ENCODE peak calls at places on chromosome 1, in eight cellular contexts. One of them, this sample, is unnamed.
A peak's percentile ranks its signal among the peaks of the same experiment; 100 is the strongest.

GRCh38 chr1:156410740-156411139 is 41.7 kb downstream of the RHBG start:
- DNase-seq in A673: no peak
- DNase-seq in NCI-H510A treated with DMSO at 0.1 percent for 48 hours: no peak
- DNase-seq in activated CD4-positive, alpha-beta T cell treated with anti-CD3 and anti-CD28 coated beads, Interleukin-2, amount 10 ng/mL, durations not matched to agents 7 days and 5 days: no peak
- DNase-seq in KBM-7: no peak
- DNase-seq in activated naive CD4-positive, alpha-beta T cell: no peak
- DNase-seq in globus pallidus: peak; percentile 32
- DNase-seq in stimulated activated CD4-positive, alpha-beta T cell treated with anti-CD3 and anti-CD28 coated beads, Interleukin-15, amount 100 ng/mL, for 1 hour: no peak
- DNase-seq in this sample: no peak

GRCh38 chr1:212162635-212163034 is 122.6 kb upstream of the PPP2R5A start:
- DNase-seq in stimulated activated CD4-positive, alpha-beta T cell treated with anti-CD3 and anti-CD28 coated beads, Interleukin-15, amount 100 ng/mL, for 1 hour: no peak
- DNase-seq in activated naive CD4-positive, alpha-beta T cell: no peak
- DNase-seq in globus pallidus: no peak
- DNase-seq in NCI-H510A treated with DMSO at 0.1 percent for 48 hours: peak; percentile 8
- DNase-seq in KBM-7: peak; percentile 60
- DNase-seq in activated CD4-positive, alpha-beta T cell treated with anti-CD3 and anti-CD28 coated beads, Interleukin-2, amount 10 ng/mL, durations not matched to agents 7 days and 5 days: peak; percentile 37
- DNase-seq in A673: no peak
- DNase-seq in this sample: no peak

GRCh38 chr1:81111818-81112217 is 688.9 kb upstream of the ADGRL2 start:
- DNase-seq in activated CD4-positive, alpha-beta T cell treated with anti-CD3 and anti-CD28 coated beads, Interleukin-2, amount 10 ng/mL, durations not matched to agents 7 days and 5 days: no peak
- DNase-seq in A673: no peak
- DNase-seq in NCI-H510A treated with DMSO at 0.1 percent for 48 hours: no peak
- DNase-seq in activated naive CD4-positive, alpha-beta T cell: no peak
- DNase-seq in globus pallidus: no peak
- DNase-seq in stimulated activated CD4-positive, alpha-beta T cell treated with anti-CD3 and anti-CD28 coated beads, Interleukin-15, amount 100 ng/mL, for 1 hour: no peak
- DNase-seq in KBM-7: no peak
- DNase-seq in this sample: no peak

GRCh38 chr1:246107516-246108277 is 399.4 kb downstream of the SMYD3 start:
- DNase-seq in A673: peak; percentile 83
- DNase-seq in globus pallidus: no peak
- DNase-seq in activated CD4-positive, alpha-beta T cell treated with anti-CD3 and anti-CD28 coated beads, Interleukin-2, amount 10 ng/mL, durations not matched to agents 7 days and 5 days: no peak
- DNase-seq in KBM-7: no peak
- DNase-seq in NCI-H510A treated with DMSO at 0.1 percent for 48 hours: no peak
- DNase-seq in stimulated activated CD4-positive, alpha-beta T cell treated with anti-CD3 and anti-CD28 coated beads, Interleukin-15, amount 100 ng/mL, for 1 hour: no peak
- DNase-seq in activated naive CD4-positive, alpha-beta T cell: no peak
- DNase-seq in this sample: no peak

GRCh38 chr1:45452503-45452902 is 38.5 kb downstream of the TESK2 start:
- DNase-seq in globus pallidus: no peak
- DNase-seq in activated CD4-positive, alpha-beta T cell treated with anti-CD3 and anti-CD28 coated beads, Interleukin-2, amount 10 ng/mL, durations not matched to agents 7 days and 5 days: no peak
- DNase-seq in NCI-H510A treated with DMSO at 0.1 percent for 48 hours: no peak
- DNase-seq in stimulated activated CD4-positive, alpha-beta T cell treated with anti-CD3 and anti-CD28 coated beads, Interleukin-15, amount 100 ng/mL, for 1 hour: no peak
- DNase-seq in activated naive CD4-positive, alpha-beta T cell: no peak
- DNase-seq in KBM-7: no peak
- DNase-seq in A673: no peak
- DNase-seq in this sample: no peak

GRCh38 chr1:84862810-84863251 is 30.2 kb downstream of the LPAR3 start:
- DNase-seq in KBM-7: no peak
- DNase-seq in activated naive CD4-positive, alpha-beta T cell: no peak
- DNase-seq in activated CD4-positive, alpha-beta T cell treated with anti-CD3 and anti-CD28 coated beads, Interleukin-2, amount 10 ng/mL, durations not matched to agents 7 days and 5 days: peak; percentile 82
- DNase-seq in stimulated activated CD4-positive, alpha-beta T cell treated with anti-CD3 and anti-CD28 coated beads, Interleukin-15, amount 100 ng/mL, for 1 hour: no peak
- DNase-seq in NCI-H510A treated with DMSO at 0.1 percent for 48 hours: no peak
- DNase-seq in A673: no peak
- DNase-seq in globus pallidus: no peak
- DNase-seq in this sample: no peak

GRCh38 chr1:157404063-157404501 is 148.2 kb downstream of the FCRL5 start:
- DNase-seq in activated CD4-positive, alpha-beta T cell treated with anti-CD3 and anti-CD28 coated beads, Interleukin-2, amount 10 ng/mL, durations not matched to agents 7 days and 5 days: no peak
- DNase-seq in stimulated activated CD4-positive, alpha-beta T cell treated with anti-CD3 and anti-CD28 coated beads, Interleukin-15, amount 100 ng/mL, for 1 hour: no peak
- DNase-seq in A673: no peak
- DNase-seq in activated naive CD4-positive, alpha-beta T cell: no peak
- DNase-seq in globus pallidus: no peak
- DNase-seq in NCI-H510A treated with DMSO at 0.1 percent for 48 hours: no peak
- DNase-seq in KBM-7: peak; percentile 92
- DNase-seq in this sample: no peak

GRCh38 chr1:175471039-175471800 is 272.2 kb downstream of the TNR start:
- DNase-seq in KBM-7: no peak
- DNase-seq in globus pallidus: no peak
- DNase-seq in NCI-H510A treated with DMSO at 0.1 percent for 48 hours: no peak
- DNase-seq in A673: peak; percentile 60
- DNase-seq in activated naive CD4-positive, alpha-beta T cell: no peak
- DNase-seq in stimulated activated CD4-positive, alpha-beta T cell treated with anti-CD3 and anti-CD28 coated beads, Interleukin-15, amount 100 ng/mL, for 1 hour: no peak
- DNase-seq in activated CD4-positive, alpha-beta T cell treated with anti-CD3 and anti-CD28 coated beads, Interleukin-2, amount 10 ng/mL, durations not matched to agents 7 days and 5 days: no peak
- DNase-seq in this sample: peak; percentile 8

GRCh38 chr1:101291562-101292035 is 54.8 kb downstream of the S1PR1 start:
- DNase-seq in stimulated activated CD4-positive, alpha-beta T cell treated with anti-CD3 and anti-CD28 coated beads, Interleukin-15, amount 100 ng/mL, for 1 hour: no peak
- DNase-seq in NCI-H510A treated with DMSO at 0.1 percent for 48 hours: peak; percentile 32
- DNase-seq in KBM-7: peak; percentile 91
- DNase-seq in activated naive CD4-positive, alpha-beta T cell: no peak
- DNase-seq in globus pallidus: peak; percentile 10
- DNase-seq in activated CD4-positive, alpha-beta T cell treated with anti-CD3 and anti-CD28 coated beads, Interleukin-2, amount 10 ng/mL, durations not matched to agents 7 days and 5 days: peak; percentile 72
- DNase-seq in A673: peak; percentile 64
- DNase-seq in this sample: no peak

GRCh38 chr1:193120604-193121166 is 1.1 kb upstream of the CDC73 start:
- DNase-seq in A673: no peak
- DNase-seq in activated naive CD4-positive, alpha-beta T cell: no peak
- DNase-seq in NCI-H510A treated with DMSO at 0.1 percent for 48 hours: no peak
- DNase-seq in globus pallidus: peak; percentile 19
- DNase-seq in activated CD4-positive, alpha-beta T cell treated with anti-CD3 and anti-CD28 coated beads, Interleukin-2, amount 10 ng/mL, durations not matched to agents 7 days and 5 days: no peak
- DNase-seq in KBM-7: no peak
- DNase-seq in stimulated activated CD4-positive, alpha-beta T cell treated with anti-CD3 and anti-CD28 coated beads, Interleukin-15, amount 100 ng/mL, for 1 hour: no peak
- DNase-seq in this sample: no peak

GRCh38 chr1:244654284-244655038 is 1.5 kb downstream of the DESI2 start:
- DNase-seq in activated naive CD4-positive, alpha-beta T cell: no peak
- DNase-seq in NCI-H510A treated with DMSO at 0.1 percent for 48 hours: no peak
- DNase-seq in globus pallidus: peak; percentile 11
- DNase-seq in A673: peak; percentile 11
- DNase-seq in stimulated activated CD4-positive, alpha-beta T cell treated with anti-CD3 and anti-CD28 coated beads, Interleukin-15, amount 100 ng/mL, for 1 hour: no peak
- DNase-seq in activated CD4-positive, alpha-beta T cell treated with anti-CD3 and anti-CD28 coated beads, Interleukin-2, amount 10 ng/mL, durations not matched to agents 7 days and 5 days: no peak
- DNase-seq in KBM-7: peak; percentile 23
- DNase-seq in this sample: peak; percentile 35

GRCh38 chr1:43834280-43835140 is 99.1 kb upstream of the ARTN start:
- DNase-seq in activated CD4-positive, alpha-beta T cell treated with anti-CD3 and anti-CD28 coated beads, Interleukin-2, amount 10 ng/mL, durations not matched to agents 7 days and 5 days: no peak
- DNase-seq in stimulated activated CD4-positive, alpha-beta T cell treated with anti-CD3 and anti-CD28 coated beads, Interleukin-15, amount 100 ng/mL, for 1 hour: no peak
- DNase-seq in NCI-H510A treated with DMSO at 0.1 percent for 48 hours: no peak
- DNase-seq in activated naive CD4-positive, alpha-beta T cell: no peak
- DNase-seq in globus pallidus: peak; percentile 24
- DNase-seq in A673: no peak
- DNase-seq in KBM-7: peak; percentile 92
- DNase-seq in this sample: no peak

GRCh38 chr1:110118636-110119396 is 6.6 kb downstream of the UBL4B start:
- DNase-seq in A673: no peak
- DNase-seq in stimulated activated CD4-positive, alpha-beta T cell treated with anti-CD3 and anti-CD28 coated beads, Interleukin-15, amount 100 ng/mL, for 1 hour: no peak
- DNase-seq in globus pallidus: no peak
- DNase-seq in NCI-H510A treated with DMSO at 0.1 percent for 48 hours: peak; percentile 10
- DNase-seq in activated naive CD4-positive, alpha-beta T cell: no peak
- DNase-seq in KBM-7: no peak
- DNase-seq in activated CD4-positive, alpha-beta T cell treated with anti-CD3 and anti-CD28 coated beads, Interleukin-2, amount 10 ng/mL, durations not matched to agents 7 days and 5 days: no peak
- DNase-seq in this sample: no peak

GRCh38 chr1:206699626-206700025 is 14.9 kb downstream of the MAPKAPK2 start:
- DNase-seq in activated CD4-positive, alpha-beta T cell treated with anti-CD3 and anti-CD28 coated beads, Interleukin-2, amount 10 ng/mL, durations not matched to agents 7 days and 5 days: no peak
- DNase-seq in NCI-H510A treated with DMSO at 0.1 percent for 48 hours: no peak
- DNase-seq in KBM-7: no peak
- DNase-seq in A673: no peak
- DNase-seq in globus pallidus: no peak
- DNase-seq in activated naive CD4-positive, alpha-beta T cell: no peak
- DNase-seq in stimulated activated CD4-positive, alpha-beta T cell treated with anti-CD3 and anti-CD28 coated beads, Interleukin-15, amount 100 ng/mL, for 1 hour: no peak
- DNase-seq in this sample: no peak

GRCh38 chr1:223233410-223234163 is 90.5 kb upstream of the TLR5 start:
- DNase-seq in stimulated activated CD4-positive, alpha-beta T cell treated with anti-CD3 and anti-CD28 coated beads, Interleukin-15, amount 100 ng/mL, for 1 hour: no peak
- DNase-seq in A673: peak; percentile 19
- DNase-seq in activated naive CD4-positive, alpha-beta T cell: no peak
- DNase-seq in KBM-7: no peak
- DNase-seq in NCI-H510A treated with DMSO at 0.1 percent for 48 hours: no peak
- DNase-seq in globus pallidus: no peak
- DNase-seq in activated CD4-positive, alpha-beta T cell treated with anti-CD3 and anti-CD28 coated beads, Interleukin-2, amount 10 ng/mL, durations not matched to agents 7 days and 5 days: no peak
- DNase-seq in this sample: no peak

GRCh38 chr1:118588566-118588965 is 399.6 kb downstream of the TBX15 start:
- DNase-seq in activated CD4-positive, alpha-beta T cell treated with anti-CD3 and anti-CD28 coated beads, Interleukin-2, amount 10 ng/mL, durations not matched to agents 7 days and 5 days: no peak
- DNase-seq in stimulated activated CD4-positive, alpha-beta T cell treated with anti-CD3 and anti-CD28 coated beads, Interleukin-15, amount 100 ng/mL, for 1 hour: no peak
- DNase-seq in NCI-H510A treated with DMSO at 0.1 percent for 48 hours: no peak
- DNase-seq in activated naive CD4-positive, alpha-beta T cell: no peak
- DNase-seq in globus pallidus: no peak
- DNase-seq in A673: no peak
- DNase-seq in KBM-7: no peak
- DNase-seq in this sample: no peak

GRCh38 chr1:51303751-51304196 is 26.6 kb downstream of the TTC39A start:
- DNase-seq in activated naive CD4-positive, alpha-beta T cell: no peak
- DNase-seq in A673: no peak
- DNase-seq in activated CD4-positive, alpha-beta T cell treated with anti-CD3 and anti-CD28 coated beads, Interleukin-2, amount 10 ng/mL, durations not matched to agents 7 days and 5 days: no peak
- DNase-seq in KBM-7: peak; percentile 59
- DNase-seq in stimulated activated CD4-positive, alpha-beta T cell treated with anti-CD3 and anti-CD28 coated beads, Interleukin-15, amount 100 ng/mL, for 1 hour: no peak
- DNase-seq in NCI-H510A treated with DMSO at 0.1 percent for 48 hours: no peak
- DNase-seq in globus pallidus: no peak
- DNase-seq in this sample: no peak

GRCh38 chr1:202329891-202330290 is 11.8 kb downstream of the UBE2T start:
- DNase-seq in stimulated activated CD4-positive, alpha-beta T cell treated with anti-CD3 and anti-CD28 coated beads, Interleukin-15, amount 100 ng/mL, for 1 hour: no peak
- DNase-seq in globus pallidus: no peak
- DNase-seq in A673: no peak
- DNase-seq in KBM-7: no peak
- DNase-seq in activated naive CD4-positive, alpha-beta T cell: no peak
- DNase-seq in activated CD4-positive, alpha-beta T cell treated with anti-CD3 and anti-CD28 coated beads, Interleukin-2, amount 10 ng/mL, durations not matched to agents 7 days and 5 days: no peak
- DNase-seq in NCI-H510A treated with DMSO at 0.1 percent for 48 hours: no peak
- DNase-seq in this sample: peak; percentile 44

GRCh38 chr1:168345939-168346338 is 65.3 kb downstream of the TBX19 start:
- DNase-seq in globus pallidus: no peak
- DNase-seq in activated naive CD4-positive, alpha-beta T cell: no peak
- DNase-seq in A673: no peak
- DNase-seq in activated CD4-positive, alpha-beta T cell treated with anti-CD3 and anti-CD28 coated beads, Interleukin-2, amount 10 ng/mL, durations not matched to agents 7 days and 5 days: no peak
- DNase-seq in NCI-H510A treated with DMSO at 0.1 percent for 48 hours: no peak
- DNase-seq in KBM-7: no peak
- DNase-seq in stimulated activated CD4-positive, alpha-beta T cell treated with anti-CD3 and anti-CD28 coated beads, Interleukin-15, amount 100 ng/mL, for 1 hour: no peak
- DNase-seq in this sample: peak; percentile 79

GRCh38 chr1:165871311-165872067 is 44.1 kb downstream of the UCK2 start:
- DNase-seq in stimulated activated CD4-positive, alpha-beta T cell treated with anti-CD3 and anti-CD28 coated beads, Interleukin-15, amount 100 ng/mL, for 1 hour: peak; percentile 2
- DNase-seq in globus pallidus: peak; percentile 62
- DNase-seq in activated naive CD4-positive, alpha-beta T cell: no peak
- DNase-seq in activated CD4-positive, alpha-beta T cell treated with anti-CD3 and anti-CD28 coated beads, Interleukin-2, amount 10 ng/mL, durations not matched to agents 7 days and 5 days: peak; percentile 82
- DNase-seq in KBM-7: peak; percentile 98
- DNase-seq in A673: peak; percentile 65
- DNase-seq in NCI-H510A treated with DMSO at 0.1 percent for 48 hours: no peak
- DNase-seq in this sample: no peak

GRCh38 chr1:17429183-17429582 is 10.3 kb downstream of the RCC2 start:
- DNase-seq in A673: no peak
- DNase-seq in activated naive CD4-positive, alpha-beta T cell: no peak
- DNase-seq in KBM-7: no peak
- DNase-seq in globus pallidus: no peak
- DNase-seq in activated CD4-positive, alpha-beta T cell treated with anti-CD3 and anti-CD28 coated beads, Interleukin-2, amount 10 ng/mL, durations not matched to agents 7 days and 5 days: no peak
- DNase-seq in NCI-H510A treated with DMSO at 0.1 percent for 48 hours: no peak
- DNase-seq in stimulated activated CD4-positive, alpha-beta T cell treated with anti-CD3 and anti-CD28 coated beads, Interleukin-15, amount 100 ng/mL, for 1 hour: no peak
- DNase-seq in this sample: no peak

GRCh38 chr1:159009704-159010361 is at the start of gene IFI16:
- DNase-seq in stimulated activated CD4-positive, alpha-beta T cell treated with anti-CD3 and anti-CD28 coated beads, Interleukin-15, amount 100 ng/mL, for 1 hour: peak; percentile 14
- DNase-seq in KBM-7: peak; percentile 88
- DNase-seq in A673: peak; percentile 89
- DNase-seq in activated CD4-positive, alpha-beta T cell treated with anti-CD3 and anti-CD28 coated beads, Interleukin-2, amount 10 ng/mL, durations not matched to agents 7 days and 5 days: peak; percentile 84
- DNase-seq in globus pallidus: peak; percentile 74
- DNase-seq in NCI-H510A treated with DMSO at 0.1 percent for 48 hours: no peak
- DNase-seq in activated naive CD4-positive, alpha-beta T cell: no peak
- DNase-seq in this sample: no peak

GRCh38 chr1:19323987-19324664 is 12.0 kb downstream of the SLC66A1 start:
- DNase-seq in stimulated activated CD4-positive, alpha-beta T cell treated with anti-CD3 and anti-CD28 coated beads, Interleukin-15, amount 100 ng/mL, for 1 hour: no peak
- DNase-seq in activated CD4-positive, alpha-beta T cell treated with anti-CD3 and anti-CD28 coated beads, Interleukin-2, amount 10 ng/mL, durations not matched to agents 7 days and 5 days: no peak
- DNase-seq in NCI-H510A treated with DMSO at 0.1 percent for 48 hours: no peak
- DNase-seq in globus pallidus: no peak
- DNase-seq in activated naive CD4-positive, alpha-beta T cell: no peak
- DNase-seq in KBM-7: no peak
- DNase-seq in A673: no peak
- DNase-seq in this sample: no peak

GRCh38 chr1:6408023-6408422 is 11.7 kb downstream of the HES2 start:
- DNase-seq in stimulated activated CD4-positive, alpha-beta T cell treated with anti-CD3 and anti-CD28 coated beads, Interleukin-15, amount 100 ng/mL, for 1 hour: no peak
- DNase-seq in A673: no peak
- DNase-seq in activated naive CD4-positive, alpha-beta T cell: no peak
- DNase-seq in globus pallidus: no peak
- DNase-seq in activated CD4-positive, alpha-beta T cell treated with anti-CD3 and anti-CD28 coated beads, Interleukin-2, amount 10 ng/mL, durations not matched to agents 7 days and 5 days: no peak
- DNase-seq in NCI-H510A treated with DMSO at 0.1 percent for 48 hours: no peak
- DNase-seq in KBM-7: no peak
- DNase-seq in this sample: no peak

GRCh38 chr1:202563818-202564217 is 146.4 kb downstream of the SYT2 start:
- DNase-seq in NCI-H510A treated with DMSO at 0.1 percent for 48 hours: no peak
- DNase-seq in stimulated activated CD4-positive, alpha-beta T cell treated with anti-CD3 and anti-CD28 coated beads, Interleukin-15, amount 100 ng/mL, for 1 hour: no peak
- DNase-seq in KBM-7: no peak
- DNase-seq in globus pallidus: no peak
- DNase-seq in A673: no peak
- DNase-seq in activated naive CD4-positive, alpha-beta T cell: no peak
- DNase-seq in activated CD4-positive, alpha-beta T cell treated with anti-CD3 and anti-CD28 coated beads, Interleukin-2, amount 10 ng/mL, durations not matched to agents 7 days and 5 days: no peak
- DNase-seq in this sample: no peak

GRCh38 chr1:162571696-162572095 is 10.2 kb downstream of the UAP1 start:
- DNase-seq in activated CD4-positive, alpha-beta T cell treated with anti-CD3 and anti-CD28 coated beads, Interleukin-2, amount 10 ng/mL, durations not matched to agents 7 days and 5 days: no peak
- DNase-seq in globus pallidus: no peak
- DNase-seq in NCI-H510A treated with DMSO at 0.1 percent for 48 hours: peak; percentile 64
- DNase-seq in KBM-7: no peak
- DNase-seq in A673: no peak
- DNase-seq in stimulated activated CD4-positive, alpha-beta T cell treated with anti-CD3 and anti-CD28 coated beads, Interleukin-15, amount 100 ng/mL, for 1 hour: no peak
- DNase-seq in activated naive CD4-positive, alpha-beta T cell: no peak
- DNase-seq in this sample: no peak

GRCh38 chr1:210362526-210362925 is 33.8 kb downstream of the HHAT start:
- DNase-seq in globus pallidus: no peak
- DNase-seq in stimulated activated CD4-positive, alpha-beta T cell treated with anti-CD3 and anti-CD28 coated beads, Interleukin-15, amount 100 ng/mL, for 1 hour: no peak
- DNase-seq in KBM-7: no peak
- DNase-seq in A673: no peak
- DNase-seq in NCI-H510A treated with DMSO at 0.1 percent for 48 hours: no peak
- DNase-seq in activated naive CD4-positive, alpha-beta T cell: no peak
- DNase-seq in activated CD4-positive, alpha-beta T cell treated with anti-CD3 and anti-CD28 coated beads, Interleukin-2, amount 10 ng/mL, durations not matched to agents 7 days and 5 days: no peak
- DNase-seq in this sample: no peak

GRCh38 chr1:200337831-200338230 is 72.0 kb downstream of the ZNF281 start:
- DNase-seq in NCI-H510A treated with DMSO at 0.1 percent for 48 hours: no peak
- DNase-seq in globus pallidus: no peak
- DNase-seq in activated naive CD4-positive, alpha-beta T cell: no peak
- DNase-seq in A673: no peak
- DNase-seq in stimulated activated CD4-positive, alpha-beta T cell treated with anti-CD3 and anti-CD28 coated beads, Interleukin-15, amount 100 ng/mL, for 1 hour: no peak
- DNase-seq in activated CD4-positive, alpha-beta T cell treated with anti-CD3 and anti-CD28 coated beads, Interleukin-2, amount 10 ng/mL, durations not matched to agents 7 days and 5 days: no peak
- DNase-seq in KBM-7: no peak
- DNase-seq in this sample: no peak

GRCh38 chr1:88684482-88685238 is 587 bp downstream of the PKN2 start:
- DNase-seq in activated naive CD4-positive, alpha-beta T cell: peak; percentile 26
- DNase-seq in NCI-H510A treated with DMSO at 0.1 percent for 48 hours: peak; percentile 76
- DNase-seq in activated CD4-positive, alpha-beta T cell treated with anti-CD3 and anti-CD28 coated beads, Interleukin-2, amount 10 ng/mL, durations not matched to agents 7 days and 5 days: peak; percentile 63
- DNase-seq in A673: peak; percentile 90
- DNase-seq in stimulated activated CD4-positive, alpha-beta T cell treated with anti-CD3 and anti-CD28 coated beads, Interleukin-15, amount 100 ng/mL, for 1 hour: peak; percentile 39
- DNase-seq in KBM-7: peak; percentile 80
- DNase-seq in globus pallidus: peak; percentile 48
- DNase-seq in this sample: peak; percentile 93

GRCh38 chr1:112712701-112713128 is 2.4 kb downstream of the PPM1J start:
- DNase-seq in stimulated activated CD4-positive, alpha-beta T cell treated with anti-CD3 and anti-CD28 coated beads, Interleukin-15, amount 100 ng/mL, for 1 hour: no peak
- DNase-seq in A673: no peak
- DNase-seq in KBM-7: no peak
- DNase-seq in globus pallidus: no peak
- DNase-seq in NCI-H510A treated with DMSO at 0.1 percent for 48 hours: no peak
- DNase-seq in activated naive CD4-positive, alpha-beta T cell: no peak
- DNase-seq in activated CD4-positive, alpha-beta T cell treated with anti-CD3 and anti-CD28 coated beads, Interleukin-2, amount 10 ng/mL, durations not matched to agents 7 days and 5 days: no peak
- DNase-seq in this sample: peak; percentile 24

GRCh38 chr1:38152351-38153082 is 105.9 kb upstream of the POU3F1 start:
- DNase-seq in activated naive CD4-positive, alpha-beta T cell: no peak
- DNase-seq in KBM-7: no peak
- DNase-seq in globus pallidus: no peak
- DNase-seq in stimulated activated CD4-positive, alpha-beta T cell treated with anti-CD3 and anti-CD28 coated beads, Interleukin-15, amount 100 ng/mL, for 1 hour: no peak
- DNase-seq in A673: peak; percentile 70
- DNase-seq in NCI-H510A treated with DMSO at 0.1 percent for 48 hours: peak; percentile 99
- DNase-seq in activated CD4-positive, alpha-beta T cell treated with anti-CD3 and anti-CD28 coated beads, Interleukin-2, amount 10 ng/mL, durations not matched to agents 7 days and 5 days: no peak
- DNase-seq in this sample: peak; percentile 57

GRCh38 chr1:23423415-23424170 is 955 bp downstream of the TCEA3 start:
- DNase-seq in globus pallidus: no peak
- DNase-seq in stimulated activated CD4-positive, alpha-beta T cell treated with anti-CD3 and anti-CD28 coated beads, Interleukin-15, amount 100 ng/mL, for 1 hour: peak; percentile 14
- DNase-seq in KBM-7: no peak
- DNase-seq in A673: no peak
- DNase-seq in activated naive CD4-positive, alpha-beta T cell: no peak
- DNase-seq in NCI-H510A treated with DMSO at 0.1 percent for 48 hours: no peak
- DNase-seq in activated CD4-positive, alpha-beta T cell treated with anti-CD3 and anti-CD28 coated beads, Interleukin-2, amount 10 ng/mL, durations not matched to agents 7 days and 5 days: no peak
- DNase-seq in this sample: no peak

This sample was measured in NCI-H82.